ENCODE peak calls at places on chromosomes 12 and 14, in six cellular contexts. O is CD4-positive, alpha-beta T cell; E is spleen; X is WERI-Rb-1; K is stomach; D is CD8-positive, alpha-beta T cell. B is an unnamed sample.

GRCh38 chr14:54715811-54716210 is 148.9 kb downstream of the SAMD4A start:
- DNase-seq in O (no peak), E (no peak), X (no peak), K (no peak), D (no peak), B (no peak)

GRCh38 chr12:24711609-24712008 is 237.3 kb downstream of the BCAT1 start:
- DNase-seq in O (no peak), E (no peak), X (no peak), K (no peak), D (no peak), B (no peak)

GRCh38 chr12:94262228-94263010 is 114.0 kb downstream of the PLXNC1 start:
- DNase-seq in O (peak), E (peak), X (no peak), K (peak), D (peak), B (peak)

GRCh38 chr12:76916170-76916540 is 37.3 kb upstream of the CSRP2 start:
- DNase-seq in O (no peak), E (no peak), X (no peak), K (no peak), D (no peak), B (no peak)

GRCh38 chr12:128069359-128069997 is 197.5 kb upstream of the TMEM132C start:
- DNase-seq in O (no peak), E (no peak), X (peak), K (no peak), D (no peak), B (peak)

GRCh38 chr12:14771651-14772137 is 31.6 kb downstream of the WBP11 start:
- DNase-seq in O (peak), E (no peak), X (no peak), K (no peak), D (peak), B (no peak)

GRCh38 chr12:98154850-98155249 is 360.5 kb upstream of the TMPO start:
- DNase-seq in O (no peak), E (no peak), X (peak), K (no peak), D (no peak), B (no peak)

GRCh38 chr12:55727643-55728184 is 1.1 kb downstream of the CD63 start:
- DNase-seq in O (no peak), E (peak), X (no peak), K (peak), D (no peak), B (no peak)

GRCh38 chr12:56304276-56304675 is 4.1 kb upstream of the CS start:
- DNase-seq in O (no peak), E (no peak), X (no peak), K (no peak), D (no peak), B (no peak)

GRCh38 chr12:1529862-1530591 is 64.4 kb downstream of the FBXL14 start:
- DNase-seq in O (no peak), E (no peak), X (peak), K (no peak), D (peak), B (no peak)

GRCh38 chr14:99671230-99672224 is 12.6 kb upstream of the CYP46A1 start:
- DNase-seq in O (no peak), E (peak), X (no peak), K (no peak), D (no peak), B (no peak)

GRCh38 chr12:24997970-24998582 is 49.2 kb upstream of the BCAT1 start:
- DNase-seq in O (no peak), E (no peak), X (no peak), K (no peak), D (no peak), B (no peak)

GRCh38 chr12:26195250-26195640 is at the start of gene SSPN:
- DNase-seq in O (no peak), E (peak), X (peak), K (peak), D (no peak), B (no peak)

GRCh38 chr12:50401383-50402155 is 884 bp downstream of the LARP4 start:
- DNase-seq in O (no peak), E (no peak), X (no peak), K (no peak), D (no peak), B (peak)

GRCh38 chr14:104520620-104521410 is 58.7 kb upstream of the C14orf180 start:
- DNase-seq in O (no peak), E (no peak), X (no peak), K (peak), D (no peak), B (no peak)

GRCh38 chr14:100780246-100780645 is 45.7 kb upstream of the MEG3 start:
- DNase-seq in O (no peak), E (peak), X (peak), K (peak), D (no peak), B (no peak)

GRCh38 chr14:74577247-74577947 is 34.6 kb downstream of the LTBP2 start:
- DNase-seq in O (no peak), E (peak), X (peak), K (no peak), D (no peak), B (no peak)

GRCh38 chr12:55845349-55845748 is 2.6 kb upstream of the MMP19 start:
- DNase-seq in O (no peak), E (no peak), X (no peak), K (no peak), D (no peak), B (no peak)

GRCh38 chr12:7058163-7058845 is 2.2 kb upstream of the C1S start:
- DNase-seq in O (no peak), E (no peak), X (no peak), K (no peak), D (no peak), B (no peak)

GRCh38 chr12:6765048-6765633 is 1.0 kb upstream of the PTMS start:
- DNase-seq in O (no peak), E (no peak), X (no peak), K (no peak), D (no peak), B (no peak)

GRCh38 chr14:92768795-92769194 is 20.4 kb upstream of the LGMN start:
- DNase-seq in O (no peak), E (no peak), X (no peak), K (no peak), D (no peak), B (no peak)

GRCh38 chr12:101021911-101022388 is 188.1 kb downstream of the SLC5A8 start:
- DNase-seq in O (no peak), E (no peak), X (no peak), K (no peak), D (no peak), B (peak)

GRCh38 chr14:78902010-78902623 is 731.9 kb downstream of the NRXN3 start:
- DNase-seq in O (no peak), E (no peak), X (peak), K (peak), D (no peak), B (no peak)
- TF ChIP-seq CTCF in O (no peak), E (no peak), X (peak), K (no peak), D (no peak), B (peak)

GRCh38 chr14:23056956-23057756 is at the start of gene CDH24:
- DNase-seq in O (peak), E (peak), X (peak), K (peak), D (peak), B (peak)
- H3K27ac ChIP-seq in O (no peak), E (peak), X (peak), K (peak), D (no peak), B (peak)

GRCh38 chr14:24690492-24690891 is 56.5 kb upstream of the GZMB start:
- DNase-seq in O (no peak), E (no peak), X (no peak), K (no peak), D (no peak), B (no peak)
- TF ChIP-seq CTCF in O (no peak), E (no peak), X (no peak), K (no peak), D (no peak), B (no peak)

GRCh38 chr12:46210835-46211439 is 57.9 kb downstream of the SLC38A1 start:
- DNase-seq in O (no peak), E (no peak), X (no peak), K (no peak), D (no peak), B (no peak)

GRCh38 chr12:46217686-46218508 is 50.9 kb downstream of the SLC38A1 start:
- DNase-seq in O (no peak), E (no peak), X (no peak), K (peak), D (peak), B (no peak)

GRCh38 chr12:46212108-46212982 is 56.5 kb downstream of the SLC38A1 start:
- DNase-seq in O (no peak), E (no peak), X (no peak), K (no peak), D (no peak), B (no peak)

GRCh38 chr12:46218509-46219095 is 50.2 kb downstream of the SLC38A1 start:
- DNase-seq in O (no peak), E (no peak), X (no peak), K (no peak), D (no peak), B (no peak)

GRCh38 chr12:46214668-46215429 is 54.0 kb downstream of the SLC38A1 start:
- DNase-seq in O (peak), E (peak), X (no peak), K (peak), D (peak), B (no peak)
- H3K27ac ChIP-seq in O (peak), E (peak), X (no peak), K (peak), D (peak), B (no peak)

DNA sequence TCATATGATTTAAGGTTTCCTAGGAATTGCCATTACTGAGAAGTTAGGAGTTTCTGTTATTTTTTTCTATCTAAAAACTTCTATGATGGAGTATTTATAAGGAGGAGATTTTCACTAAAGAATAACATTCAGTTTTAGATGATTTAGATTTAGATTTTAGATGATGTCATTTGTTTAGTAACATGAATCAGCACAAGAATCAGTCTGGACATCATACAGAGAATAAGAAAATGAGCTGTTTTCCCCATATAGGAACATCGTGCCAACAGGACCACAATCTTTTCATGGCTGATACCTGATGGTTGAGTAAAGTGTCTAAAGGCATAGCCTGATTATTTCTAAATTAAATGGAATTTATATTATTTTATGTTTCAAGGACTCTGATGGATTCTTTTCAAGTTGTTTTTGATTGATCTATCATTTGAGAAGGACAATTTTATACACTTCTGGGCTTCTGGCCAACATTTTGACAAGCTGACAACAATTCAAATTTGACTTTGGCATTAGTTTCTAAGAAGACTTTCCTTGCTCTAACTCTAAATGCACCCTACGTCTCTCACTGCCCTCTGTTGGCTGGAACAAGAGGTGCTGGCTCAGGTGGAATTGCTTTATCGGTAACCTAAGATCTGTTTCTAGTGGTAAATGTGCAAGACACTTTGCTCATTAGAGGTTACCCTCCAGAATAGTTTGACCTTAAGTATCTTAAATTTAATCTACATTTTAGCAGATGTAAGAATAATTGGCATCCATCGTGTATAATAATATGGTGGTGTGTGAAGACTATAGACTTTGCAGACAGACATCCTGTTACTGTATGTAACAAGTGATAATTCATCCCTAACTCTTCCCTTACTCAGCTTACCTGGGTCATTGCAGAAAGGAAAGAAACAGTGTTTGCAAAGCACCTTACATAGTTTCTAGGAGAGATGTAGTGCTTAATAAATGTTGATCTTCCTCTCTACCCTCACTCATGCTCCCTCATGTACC is 42.8 kb upstream of the CPSF6 start:
- DNase-seq in O (no peak), E (no peak), X (peak), K (no peak), D (no peak), B (no peak)
- TF ChIP-seq CTCF in O (no peak), E (no peak), X (peak), K (no peak), D (no peak), B (no peak)

GRCh38 chr14:57988445-57988844 is 122.6 kb upstream of the SLC35F4 start:
- DNase-seq in O (no peak), E (no peak), X (no peak), K (no peak), D (no peak), B (no peak)

GRCh38 chr14:57987051-57987450 is 121.2 kb upstream of the SLC35F4 start:
- DNase-seq in O (no peak), E (no peak), X (no peak), K (no peak), D (no peak), B (no peak)

GRCh38 chr14:57983235-57983634 is 117.3 kb upstream of the SLC35F4 start:
- DNase-seq in O (no peak), E (no peak), X (no peak), K (no peak), D (no peak), B (no peak)

GRCh38 chr14:57991353-57991752 is 125.5 kb upstream of the SLC35F4 start:
- DNase-seq in O (no peak), E (no peak), X (no peak), K (no peak), D (no peak), B (no peak)

GRCh38 chr14:57987596-57988300 is 121.9 kb upstream of the SLC35F4 start:
- DNase-seq in O (no peak), E (no peak), X (no peak), K (no peak), D (no peak), B (no peak)
- H3K27ac ChIP-seq in O (no peak), E (no peak), X (no peak), K (no peak), D (no peak), B (no peak)

GRCh38 chr12:31813305-31813704 is 84.5 kb upstream of the AMN1 start:
- DNase-seq in O (no peak), E (no peak), X (no peak), K (no peak), D (no peak), B (no peak)
- TF ChIP-seq CTCF in O (no peak), E (no peak), X (no peak), K (no peak), D (no peak), B (no peak)

DNA sequence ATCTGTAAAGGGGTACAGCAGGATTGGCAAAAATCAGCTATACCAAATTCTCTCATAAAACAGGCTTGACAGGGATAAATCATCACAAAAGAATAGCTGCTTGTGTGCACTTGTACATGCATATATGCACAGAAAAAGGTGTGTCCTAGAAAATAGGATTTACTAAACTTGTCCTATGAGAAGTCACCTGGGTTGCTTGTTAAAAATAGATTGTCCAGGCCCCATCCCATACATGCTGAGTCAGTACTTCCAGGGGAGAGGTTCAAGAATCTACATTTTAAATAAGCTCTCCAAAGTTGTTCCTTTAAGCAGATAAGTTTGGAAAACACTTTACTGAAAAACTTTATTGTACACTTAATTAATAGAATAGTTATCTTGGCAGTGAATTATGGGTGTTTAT is 123.1 kb downstream of the ANO6 start:
- DNase-seq in O (no peak), E (no peak), X (no peak), K (no peak), D (no peak), B (no peak)
- H3K27ac ChIP-seq in O (no peak), E (no peak), X (no peak), K (no peak), D (no peak), B (no peak)

DNA sequence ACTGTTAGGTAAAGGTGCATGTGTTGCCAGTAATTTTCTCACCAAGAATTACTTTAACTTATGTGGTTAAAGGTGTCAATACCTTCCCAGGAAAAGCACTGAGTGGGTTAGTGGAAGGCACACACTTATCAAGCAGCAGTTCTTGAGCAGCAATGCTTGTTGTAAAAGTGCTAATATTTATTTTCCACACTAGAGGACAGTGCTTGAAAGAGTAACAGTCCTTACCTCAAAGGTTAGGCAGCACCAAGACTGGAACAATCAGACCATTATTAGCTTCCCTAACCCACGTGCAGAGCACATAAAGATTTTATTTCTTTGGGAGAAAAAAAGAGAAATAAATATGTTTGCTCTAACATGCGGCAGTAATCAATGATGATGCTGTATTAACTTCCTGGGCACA is 48.8 kb upstream of the KRR1 start:
- DNase-seq in O (no peak), E (no peak), X (no peak), K (no peak), D (no peak), B (peak)
- TF ChIP-seq CTCF in O (no peak), E (no peak), X (peak), K (peak), D (no peak), B (peak)

GRCh38 chr12:110538869-110539622 is 36.9 kb downstream of the RAD9B start:
- DNase-seq in O (no peak), E (no peak), X (no peak), K (peak), D (no peak), B (no peak)
- H3K27ac ChIP-seq in O (no peak), E (no peak), X (peak), K (no peak), D (no peak), B (peak)